ENCODE peak calls at places on chromosomes 3 and 15, in six cellular contexts. N is MCF 10A, O is kidney epithelial cell, G is T-helper 2 cell, H is NCI-H460, J is heart left ventricle. U is an unnamed sample.

GRCh38 chr15:31405200-31405929 is 78.7 kb downstream of the KLF13 start:
- DNase-seq in O (no peak), J (no peak), G (no peak), H (no peak), N (peak; percentile 30), U (no peak)

GRCh38 chr15:41936649-41937567 is 35.4 kb downstream of the EHD4 start:
- DNase-seq in H (no peak), J (peak; percentile 64), O (no peak), N (no peak), G (peak; percentile 71), U (no peak)

GRCh38 chr15:51243774-51244173 is 94.6 kb downstream of the CYP19A1 start:
- DNase-seq in O (no peak), N (peak; percentile 65), J (no peak), H (peak; percentile 26), G (no peak), U (no peak)

GRCh38 chr3:159669024-159669476 is 319.6 kb upstream of the IL12A start:
- DNase-seq in N (peak; percentile 4), G (no peak), J (no peak), O (peak; percentile 70), H (no peak), U (no peak)

GRCh38 chr15:53837263-53837662 is 77.8 kb upstream of the WDR72 start:
- DNase-seq in H (no peak), O (no peak), N (peak; percentile 38), J (no peak), G (no peak), U (no peak)

GRCh38 chr3:123156276-123156995 is 45.3 kb upstream of the SEC22A start:
- DNase-seq in H (no peak), G (no peak), O (no peak), N (no peak), J (no peak), U (no peak)

GRCh38 chr3:69811452-69812401 is 72.5 kb downstream of the MITF start:
- DNase-seq in G (no peak), J (no peak), H (no peak), N (no peak), O (no peak), U (no peak)

GRCh38 chr3:42010530-42010929 is 48.6 kb upstream of the ULK4 start:
- DNase-seq in H (no peak), G (no peak), N (no peak), O (no peak), J (no peak), U (peak; percentile 9)

GRCh38 chr3:128276577-128277183 is 123.4 kb downstream of the EEFSEC start:
- DNase-seq in G (no peak), O (no peak), J (no peak), H (no peak), N (no peak), U (no peak)

GRCh38 chr15:32641517-32642059 is at the start of gene SCG5:
- DNase-seq in N (no peak), J (no peak), H (no peak), O (no peak), G (no peak), U (peak; percentile 86)

GRCh38 chr15:31245135-31245689 is 81.4 kb upstream of the KLF13 start:
- DNase-seq in O (no peak), N (no peak), J (no peak), G (no peak), H (no peak), U (no peak)

GRCh38 chr3:128618398-128618726 is 32.3 kb downstream of the RPN1 start:
- DNase-seq in O (no peak), G (no peak), H (no peak), J (no peak), N (no peak), U (no peak)

GRCh38 chr3:135145581-135145980 is 350.5 kb downstream of the EPHB1 start:
- DNase-seq in G (no peak), H (no peak), J (no peak), O (no peak), N (no peak), U (no peak)

GRCh38 chr3:149553781-149554451 is 79.4 kb downstream of the TM4SF4 start:
- DNase-seq in H (no peak), N (no peak), J (peak; percentile 59), G (no peak), O (no peak), U (no peak)

GRCh38 chr3:132253262-132253878 is 63.8 kb upstream of the ACP3 start:
- DNase-seq in G (no peak), O (no peak), N (peak; percentile 69), J (peak; percentile 6), H (peak; percentile 50), U (peak; percentile 71)

GRCh38 chr3:112881891-112882290 is 35.2 kb upstream of the CD200R1L start:
- DNase-seq in N (no peak), H (no peak), G (no peak), O (no peak), J (no peak), U (no peak)

GRCh38 chr3:16808393-16809107 is 76.2 kb upstream of the PLCL2 start:
- DNase-seq in N (no peak), G (no peak), J (no peak), H (no peak), O (no peak), U (no peak)

GRCh38 chr15:43794269-43795037 is 2.3 kb downstream of the SERF2 start:
- DNase-seq in G (no peak), O (no peak), N (no peak), J (peak; percentile 25), H (no peak), U (no peak)

GRCh38 chr3:55512586-55513343 is 25.7 kb upstream of the WNT5A start:
- DNase-seq in H (no peak), O (no peak), J (no peak), N (no peak), G (no peak), U (no peak)

GRCh38 chr3:71311320-71312046 is 272.0 kb downstream of the FOXP1 start:
- DNase-seq in O (no peak), J (no peak), N (peak; percentile 84), H (no peak), G (no peak), U (no peak)

GRCh38 chr3:21779909-21780308 is 28.9 kb upstream of the ZNF385D start:
- DNase-seq in O (no peak), G (no peak), J (peak; percentile 17), H (no peak), N (peak; percentile 69), U (no peak)

GRCh38 chr3:10555263-10555662 is 49.9 kb upstream of the ATP2B2 start:
- DNase-seq in J (no peak), N (no peak), G (no peak), H (no peak), O (no peak), U (peak; percentile 48)

GRCh38 chr3:170049146-170050000 is 11.6 kb downstream of the GPR160 start:
- DNase-seq in N (no peak), J (no peak), G (no peak), H (no peak), O (peak; percentile 65), U (no peak)

GRCh38 chr15:39789736-39790135 is 7.1 kb upstream of the FSIP1 start:
- DNase-seq in G (no peak), H (no peak), N (no peak), J (no peak), O (no peak), U (no peak)

GRCh38 chr3:71117572-71118247 is 465.8 kb downstream of the FOXP1 start:
- DNase-seq in G (no peak), O (no peak), N (peak; percentile 36), J (no peak), H (no peak), U (no peak)

GRCh38 chr3:46440531-46441294 is 24.0 kb downstream of the LTF start:
- DNase-seq in H (no peak), G (no peak), O (no peak), N (no peak), J (no peak), U (no peak)

GRCh38 chr15:55434989-55435825 is 26.9 kb downstream of the PIERCE2 start:
- DNase-seq in J (no peak), H (peak; percentile 52), O (peak; percentile 2), G (no peak), N (peak; percentile 67), U (peak; percentile 64)

GRCh38 chr3:43185656-43186375 is 79.9 kb upstream of the POMGNT2 start:
- DNase-seq in N (no peak), O (no peak), H (peak; percentile 60), G (no peak), J (no peak), U (no peak)

GRCh38 chr3:121520510-121520909 is 25.3 kb downstream of the POLQ start:
- DNase-seq in J (no peak), N (no peak), G (no peak), O (no peak), H (no peak), U (no peak)

GRCh38 chr3:60774617-60775016 is 476.6 kb downstream of the FHIT start:
- DNase-seq in G (no peak), O (no peak), N (peak; percentile 54), H (no peak), J (no peak), U (no peak)

GRCh38 chr3:169564883-169565282 is 98.6 kb downstream of the MECOM start:
- DNase-seq in O (no peak), G (no peak), H (no peak), J (no peak), N (no peak), U (no peak)

GRCh38 chr3:16140116-16140893 is 34.2 kb upstream of the GALNT15 start:
- DNase-seq in O (no peak), N (peak; percentile 78), H (no peak), J (peak; percentile 23), G (no peak), U (no peak)

GRCh38 chr3:185460719-185461350 is 38.0 kb downstream of the TMEM41A start:
- DNase-seq in G (no peak), J (no peak), H (peak; percentile 35), N (peak; percentile 54), O (no peak), U (no peak)

U was measured in neural progenitor cell.